ENCODE peak calls at places on chromosomes 16 and 17, in ten cellular contexts. O, M, I, Q, V, H, E, R, D and S are unnamed samples.

GRCh38 chr16:55478827-55479559 is at the start of gene MMP2:
- DNase-seq in O (no peak), M (peak), I (peak), Q (peak), V (peak), H (no peak), E (no peak), R (peak), D (no peak), S (peak)

GRCh38 chr16:64035337-64035736 is 1086.5 kb downstream of the CDH11 start:
- DNase-seq in O (no peak), M (no peak), I (no peak), Q (no peak), V (no peak), H (no peak), E (no peak), R (no peak), D (no peak), S (no peak)

GRCh38 chr16:27972500-27972899 is 91.0 kb downstream of the GSG1L start:
- DNase-seq in O (peak), M (peak), I (no peak), Q (no peak), V (peak), H (peak), E (peak), R (peak), D (peak), S (peak)

GRCh38 chr16:84524346-84524920 is 20.0 kb upstream of the MEAK7 start:
- DNase-seq in O (no peak), M (no peak), I (no peak), Q (no peak), V (no peak), H (no peak), E (no peak), R (no peak), D (no peak), S (no peak)

GRCh38 chr17:79562806-79563141 is 48.1 kb downstream of the RBFOX3 start:
- DNase-seq in O (no peak), M (peak), I (no peak), Q (no peak), V (no peak), H (no peak), E (no peak), R (no peak), D (no peak), S (no peak)

GRCh38 chr16:46762583-46762982 is 14.4 kb upstream of the MYLK3 start:
- DNase-seq in O (no peak), M (peak), I (peak), Q (no peak), V (no peak), H (no peak), E (no peak), R (no peak), D (no peak), S (no peak)

GRCh38 chr17:11869680-11870394 is 127.4 kb downstream of the ZNF18 start:
- DNase-seq in O (no peak), M (no peak), I (no peak), Q (no peak), V (no peak), H (no peak), E (no peak), R (no peak), D (no peak), S (no peak)

GRCh38 chr16:84475643-84476240 is 28.7 kb downstream of the MEAK7 start:
- DNase-seq in O (no peak), M (no peak), I (no peak), Q (no peak), V (no peak), H (no peak), E (no peak), R (no peak), D (no peak), S (no peak)

GRCh38 chr17:78435330-78436005 is 57.0 kb downstream of the PGS1 start:
- DNase-seq in O (no peak), M (no peak), I (no peak), Q (no peak), V (no peak), H (no peak), E (no peak), R (no peak), D (no peak), S (no peak)

GRCh38 chr16:8088820-8089338 is 501.4 kb downstream of the TMEM114 start:
- DNase-seq in O (no peak), M (no peak), I (no peak), Q (no peak), V (no peak), H (no peak), E (no peak), R (no peak), D (no peak), S (no peak)

GRCh38 chr17:2084129-2084765 is 29.3 kb downstream of the HIC1 start:
- DNase-seq in O (no peak), M (no peak), I (no peak), Q (peak), V (peak), H (no peak), E (no peak), R (peak), D (no peak), S (peak)

GRCh38 chr16:84054271-84054670 is 11.7 kb upstream of the SLC38A8 start:
- DNase-seq in O (no peak), M (no peak), I (no peak), Q (no peak), V (no peak), H (no peak), E (no peak), R (no peak), D (no peak), S (no peak)

GRCh38 chr17:54530398-54530797 is 370.3 kb upstream of the TOM1L1 start:
- DNase-seq in O (no peak), M (no peak), I (no peak), Q (no peak), V (no peak), H (no peak), E (no peak), R (no peak), D (no peak), S (no peak)

GRCh38 chr16:81263470-81264200 is 25.1 kb downstream of the BCO1 start:
- DNase-seq in O (no peak), M (no peak), I (no peak), Q (peak), V (no peak), H (no peak), E (no peak), R (peak), D (no peak), S (no peak)

GRCh38 chr16:82047787-82048186 is 12.7 kb downstream of the HSD17B2 start:
- DNase-seq in O (no peak), M (no peak), I (no peak), Q (no peak), V (no peak), H (no peak), E (no peak), R (no peak), D (no peak), S (no peak)

GRCh38 chr16:80541306-80541694 is 507 bp downstream of the DYNLRB2 start:
- DNase-seq in O (no peak), M (no peak), I (no peak), Q (no peak), V (no peak), H (no peak), E (no peak), R (no peak), D (no peak), S (no peak)

GRCh38 chr17:81432873-81433451 is 37.7 kb downstream of the BAHCC1 start:
- DNase-seq in O (no peak), M (peak), I (peak), Q (no peak), V (peak), H (no peak), E (peak), R (no peak), D (no peak), S (peak)

GRCh38 chr17:12928736-12929135 is 89.1 kb downstream of the ELAC2 start:
- DNase-seq in O (no peak), M (peak), I (peak), Q (no peak), V (no peak), H (no peak), E (peak), R (peak), D (no peak), S (no peak)

GRCh38 chr17:79970576-79971068 is 65.0 kb downstream of the TBC1D16 start:
- DNase-seq in O (no peak), M (no peak), I (peak), Q (no peak), V (peak), H (peak), E (peak), R (peak), D (peak), S (no peak)

GRCh38 chr16:14050297-14051027 is 20.7 kb upstream of the MRTFB start:
- DNase-seq in O (no peak), M (no peak), I (no peak), Q (no peak), V (no peak), H (no peak), E (no peak), R (no peak), D (no peak), S (no peak)

GRCh38 chr17:58219007-58219788 is at the start of gene MKS1:
- DNase-seq in O (peak), M (peak), I (peak), Q (peak), V (peak), H (peak), E (peak), R (peak), D (peak), S (peak)